ENCODE peak calls at places on chromosomes 1 and 21, in ten cellular contexts. One of them, this sample, is unnamed.

GRCh38 chr1:167412072-167412471 is 106.3 kb downstream of the CD247 start:
- DNase-seq in CD4-positive, alpha-beta T cell: no peak
- DNase-seq in DND-41: no peak
- DNase-seq in HFFc6: no peak
- DNase-seq in psoas muscle: no peak
- DNase-seq in MCF 10A: no peak
- DNase-seq in OCI-LY7: no peak
- DNase-seq in esophagus squamous epithelium: no peak
- DNase-seq in foreskin fibroblast: no peak
- DNase-seq in adrenal gland: no peak
- DNase-seq in this sample: no peak

GRCh38 chr1:178774263-178774662 is 49.2 kb downstream of the RALGPS2 start:
- DNase-seq in CD4-positive, alpha-beta T cell: no peak
- DNase-seq in DND-41: no peak
- DNase-seq in HFFc6: no peak
- DNase-seq in psoas muscle: no peak
- DNase-seq in MCF 10A: peak
- DNase-seq in OCI-LY7: peak
- DNase-seq in esophagus squamous epithelium: no peak
- DNase-seq in foreskin fibroblast: no peak
- DNase-seq in adrenal gland: no peak
- DNase-seq in this sample: no peak

GRCh38 chr1:23403355-23403734 is 21.2 kb downstream of the TCEA3 start:
- DNase-seq in CD4-positive, alpha-beta T cell: no peak
- DNase-seq in DND-41: no peak
- DNase-seq in HFFc6: no peak
- DNase-seq in psoas muscle: no peak
- DNase-seq in MCF 10A: no peak
- DNase-seq in OCI-LY7: no peak
- DNase-seq in esophagus squamous epithelium: no peak
- DNase-seq in foreskin fibroblast: no peak
- DNase-seq in adrenal gland: no peak
- DNase-seq in this sample: no peak

GRCh38 chr21:43308511-43309283 is 118.2 kb downstream of the SIK1 start:
- DNase-seq in CD4-positive, alpha-beta T cell: no peak
- DNase-seq in DND-41: no peak
- DNase-seq in HFFc6: no peak
- DNase-seq in psoas muscle: no peak
- DNase-seq in MCF 10A: no peak
- DNase-seq in OCI-LY7: no peak
- DNase-seq in esophagus squamous epithelium: no peak
- DNase-seq in foreskin fibroblast: no peak
- DNase-seq in adrenal gland: no peak
- DNase-seq in this sample: no peak

GRCh38 chr21:46079357-46080170 is 18.3 kb upstream of the COL6A2 start:
- DNase-seq in CD4-positive, alpha-beta T cell: no peak
- DNase-seq in DND-41: peak
- DNase-seq in HFFc6: peak
- DNase-seq in psoas muscle: peak
- DNase-seq in MCF 10A: no peak
- DNase-seq in OCI-LY7: no peak
- DNase-seq in esophagus squamous epithelium: no peak
- DNase-seq in foreskin fibroblast: peak
- DNase-seq in adrenal gland: no peak
- DNase-seq in this sample: peak

GRCh38 chr1:24505816-24506215 is 3.2 kb downstream of the RCAN3 start:
- DNase-seq in CD4-positive, alpha-beta T cell: no peak
- DNase-seq in DND-41: no peak
- DNase-seq in HFFc6: no peak
- DNase-seq in psoas muscle: no peak
- DNase-seq in MCF 10A: no peak
- DNase-seq in OCI-LY7: no peak
- DNase-seq in esophagus squamous epithelium: no peak
- DNase-seq in foreskin fibroblast: no peak
- DNase-seq in adrenal gland: no peak
- DNase-seq in this sample: no peak

GRCh38 chr1:18581420-18581880 is 49.2 kb upstream of the PAX7 start:
- DNase-seq in CD4-positive, alpha-beta T cell: peak
- DNase-seq in DND-41: peak
- DNase-seq in HFFc6: no peak
- DNase-seq in psoas muscle: peak
- DNase-seq in MCF 10A: peak
- DNase-seq in OCI-LY7: peak
- DNase-seq in esophagus squamous epithelium: no peak
- DNase-seq in foreskin fibroblast: no peak
- DNase-seq in adrenal gland: peak
- DNase-seq in this sample: no peak

GRCh38 chr21:31530918-31531705 is 128.4 kb upstream of the SOD1 start:
- DNase-seq in CD4-positive, alpha-beta T cell: no peak
- DNase-seq in DND-41: no peak
- DNase-seq in HFFc6: no peak
- DNase-seq in psoas muscle: no peak
- DNase-seq in MCF 10A: no peak
- DNase-seq in OCI-LY7: no peak
- DNase-seq in esophagus squamous epithelium: no peak
- DNase-seq in foreskin fibroblast: no peak
- DNase-seq in adrenal gland: no peak
- DNase-seq in this sample: no peak

DNA sequence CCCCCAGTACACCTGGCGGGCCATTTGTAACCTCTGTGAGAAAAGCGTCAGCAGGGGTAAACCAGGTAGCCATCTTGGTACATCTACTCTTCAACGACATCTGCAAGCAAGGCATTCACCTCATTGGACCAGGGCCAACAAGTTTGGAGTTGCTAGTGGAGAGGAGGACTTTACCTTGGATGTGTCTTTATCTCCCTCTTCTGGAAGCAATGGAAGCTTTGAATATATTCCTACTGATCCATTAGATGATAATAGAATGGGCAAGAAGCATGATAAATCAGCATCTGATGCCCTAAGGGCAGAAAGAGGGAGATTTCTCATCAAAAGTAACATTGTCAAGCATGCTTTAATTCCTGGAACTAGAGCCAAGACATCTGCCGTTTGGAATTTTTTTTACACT is 2.5 kb downstream of the ZBED6 start:
- DNase-seq in CD4-positive, alpha-beta T cell: no peak
- DNase-seq in DND-41: no peak
- DNase-seq in HFFc6: peak
- DNase-seq in psoas muscle: no peak
- DNase-seq in MCF 10A: peak
- DNase-seq in OCI-LY7: no peak
- DNase-seq in esophagus squamous epithelium: no peak
- DNase-seq in foreskin fibroblast: no peak
- DNase-seq in adrenal gland: no peak
- DNase-seq in this sample: no peak
- TF ChIP-seq CTCF in CD4-positive, alpha-beta T cell: no peak
- TF ChIP-seq CTCF in DND-41: no peak
- TF ChIP-seq CTCF in HFFc6: peak
- TF ChIP-seq CTCF in psoas muscle: peak
- TF ChIP-seq CTCF in MCF 10A: peak
- TF ChIP-seq CTCF in OCI-LY7: no peak
- TF ChIP-seq CTCF in esophagus squamous epithelium: no peak
- TF ChIP-seq CTCF in foreskin fibroblast: no peak
- TF ChIP-seq CTCF in adrenal gland: no peak
- TF ChIP-seq CTCF in this sample: peak

GRCh38 chr1:35931424-35932157 is 686 bp downstream of the AGO3 start:
- DNase-seq in CD4-positive, alpha-beta T cell: no peak
- DNase-seq in DND-41: no peak
- DNase-seq in HFFc6: no peak
- DNase-seq in psoas muscle: peak
- DNase-seq in MCF 10A: peak
- DNase-seq in OCI-LY7: no peak
- DNase-seq in esophagus squamous epithelium: no peak
- DNase-seq in foreskin fibroblast: no peak
- DNase-seq in adrenal gland: peak
- DNase-seq in this sample: no peak

GRCh38 chr1:35932158-35932636 is 1.3 kb downstream of the AGO3 start:
- DNase-seq in CD4-positive, alpha-beta T cell: no peak
- DNase-seq in DND-41: no peak
- DNase-seq in HFFc6: no peak
- DNase-seq in psoas muscle: no peak
- DNase-seq in MCF 10A: no peak
- DNase-seq in OCI-LY7: no peak
- DNase-seq in esophagus squamous epithelium: no peak
- DNase-seq in foreskin fibroblast: no peak
- DNase-seq in adrenal gland: no peak
- DNase-seq in this sample: no peak

GRCh38 chr1:35932941-35933340 is 2.0 kb downstream of the AGO3 start:
- DNase-seq in CD4-positive, alpha-beta T cell: no peak
- DNase-seq in DND-41: no peak
- DNase-seq in HFFc6: no peak
- DNase-seq in psoas muscle: no peak
- DNase-seq in MCF 10A: no peak
- DNase-seq in OCI-LY7: no peak
- DNase-seq in esophagus squamous epithelium: no peak
- DNase-seq in foreskin fibroblast: no peak
- DNase-seq in adrenal gland: no peak
- DNase-seq in this sample: no peak

GRCh38 chr1:35929730-35930592 is 944 bp upstream of the AGO3 start:
- DNase-seq in CD4-positive, alpha-beta T cell: peak
- DNase-seq in DND-41: peak
- DNase-seq in HFFc6: peak
- DNase-seq in psoas muscle: peak
- DNase-seq in MCF 10A: peak
- DNase-seq in OCI-LY7: peak
- DNase-seq in esophagus squamous epithelium: peak
- DNase-seq in foreskin fibroblast: peak
- DNase-seq in adrenal gland: peak
- DNase-seq in this sample: no peak

DNA sequence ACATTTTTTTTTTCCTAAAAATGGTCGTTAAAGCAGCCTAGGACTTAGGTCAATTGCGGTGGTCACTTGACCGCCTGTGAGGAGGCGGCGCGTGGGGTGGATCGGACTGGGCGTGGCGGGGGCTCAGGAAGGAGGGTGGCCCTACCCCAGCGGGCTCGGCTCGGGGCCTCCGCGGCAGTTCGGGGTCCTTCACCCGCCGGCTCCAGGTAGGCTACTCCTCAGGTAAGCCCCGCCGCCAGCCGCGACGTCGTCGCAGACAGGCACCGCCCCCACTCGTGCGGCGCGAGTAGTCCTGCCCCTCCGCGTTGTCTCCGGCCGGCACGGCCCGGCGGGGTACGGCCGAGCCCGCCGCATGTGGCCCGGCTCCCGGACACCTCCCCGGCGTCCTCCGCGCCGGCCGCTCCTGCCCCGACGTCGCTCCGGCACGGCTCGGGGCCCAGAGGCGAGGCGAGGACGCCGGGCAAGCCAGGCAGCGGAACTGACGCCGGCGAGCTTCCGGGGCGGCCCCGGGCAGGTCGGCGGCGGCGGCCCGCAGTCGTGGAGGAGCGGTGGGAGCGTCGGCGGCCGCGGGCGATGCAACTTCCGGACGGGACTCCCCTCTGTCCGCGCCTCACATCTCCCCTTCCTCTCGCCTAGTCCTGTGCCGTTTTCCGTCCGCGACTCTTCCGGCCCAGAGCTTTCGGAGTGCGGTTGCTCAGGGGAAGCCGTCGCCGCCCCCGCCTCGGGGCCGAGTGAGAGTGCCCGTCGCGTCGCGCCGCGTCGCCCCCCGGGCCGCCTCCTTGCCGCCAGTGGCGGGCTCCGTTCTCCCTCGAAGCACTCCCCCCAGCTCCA is at the start of gene AGO3:
- DNase-seq in CD4-positive, alpha-beta T cell: peak
- DNase-seq in DND-41: peak
- DNase-seq in HFFc6: peak
- DNase-seq in psoas muscle: peak
- DNase-seq in MCF 10A: peak
- DNase-seq in OCI-LY7: peak
- DNase-seq in esophagus squamous epithelium: peak
- DNase-seq in foreskin fibroblast: peak
- DNase-seq in adrenal gland: peak
- DNase-seq in this sample: peak
- TF ChIP-seq CTCF in CD4-positive, alpha-beta T cell: no peak
- TF ChIP-seq CTCF in DND-41: no peak
- TF ChIP-seq CTCF in HFFc6: no peak
- TF ChIP-seq CTCF in psoas muscle: no peak
- TF ChIP-seq CTCF in MCF 10A: no peak
- TF ChIP-seq CTCF in OCI-LY7: no peak
- TF ChIP-seq CTCF in esophagus squamous epithelium: no peak
- TF ChIP-seq CTCF in foreskin fibroblast: no peak
- TF ChIP-seq CTCF in adrenal gland: no peak
- TF ChIP-seq CTCF in this sample: no peak

GRCh38 chr1:43552813-43553212 is 22.1 kb downstream of the PTPRF start:
- DNase-seq in CD4-positive, alpha-beta T cell: no peak
- DNase-seq in DND-41: no peak
- DNase-seq in HFFc6: peak
- DNase-seq in psoas muscle: no peak
- DNase-seq in MCF 10A: peak
- DNase-seq in OCI-LY7: no peak
- DNase-seq in esophagus squamous epithelium: no peak
- DNase-seq in foreskin fibroblast: no peak
- DNase-seq in adrenal gland: peak
- DNase-seq in this sample: no peak

GRCh38 chr1:43551396-43551888 is 20.8 kb downstream of the PTPRF start:
- DNase-seq in CD4-positive, alpha-beta T cell: no peak
- DNase-seq in DND-41: no peak
- DNase-seq in HFFc6: no peak
- DNase-seq in psoas muscle: no peak
- DNase-seq in MCF 10A: no peak
- DNase-seq in OCI-LY7: no peak
- DNase-seq in esophagus squamous epithelium: no peak
- DNase-seq in foreskin fibroblast: no peak
- DNase-seq in adrenal gland: no peak
- DNase-seq in this sample: no peak

GRCh38 chr1:43556772-43557171 is 26.1 kb downstream of the PTPRF start:
- DNase-seq in CD4-positive, alpha-beta T cell: no peak
- DNase-seq in DND-41: no peak
- DNase-seq in HFFc6: no peak
- DNase-seq in psoas muscle: no peak
- DNase-seq in MCF 10A: no peak
- DNase-seq in OCI-LY7: no peak
- DNase-seq in esophagus squamous epithelium: no peak
- DNase-seq in foreskin fibroblast: no peak
- DNase-seq in adrenal gland: no peak
- DNase-seq in this sample: no peak

GRCh38 chr1:43552059-43552742 is 21.5 kb downstream of the PTPRF start:
- DNase-seq in CD4-positive, alpha-beta T cell: no peak
- DNase-seq in DND-41: no peak
- DNase-seq in HFFc6: no peak
- DNase-seq in psoas muscle: no peak
- DNase-seq in MCF 10A: no peak
- DNase-seq in OCI-LY7: no peak
- DNase-seq in esophagus squamous epithelium: no peak
- DNase-seq in foreskin fibroblast: no peak
- DNase-seq in adrenal gland: no peak
- DNase-seq in this sample: no peak

GRCh38 chr1:43554444-43554992 is 23.8 kb downstream of the PTPRF start:
- DNase-seq in CD4-positive, alpha-beta T cell: no peak
- DNase-seq in DND-41: peak
- DNase-seq in HFFc6: peak
- DNase-seq in psoas muscle: no peak
- DNase-seq in MCF 10A: peak
- DNase-seq in OCI-LY7: peak
- DNase-seq in esophagus squamous epithelium: no peak
- DNase-seq in foreskin fibroblast: no peak
- DNase-seq in adrenal gland: peak
- DNase-seq in this sample: no peak
- TF ChIP-seq CTCF in CD4-positive, alpha-beta T cell: peak
- TF ChIP-seq CTCF in DND-41: peak
- TF ChIP-seq CTCF in HFFc6: peak
- TF ChIP-seq CTCF in psoas muscle: no peak
- TF ChIP-seq CTCF in MCF 10A: peak
- TF ChIP-seq CTCF in OCI-LY7: peak
- TF ChIP-seq CTCF in esophagus squamous epithelium: peak
- TF ChIP-seq CTCF in foreskin fibroblast: peak
- TF ChIP-seq CTCF in adrenal gland: peak
- TF ChIP-seq CTCF in this sample: peak

GRCh38 chr1:27001570-27002360 is 8.3 kb downstream of the TRNP1 start:
- DNase-seq in CD4-positive, alpha-beta T cell: no peak
- DNase-seq in DND-41: no peak
- DNase-seq in HFFc6: peak
- DNase-seq in psoas muscle: peak
- DNase-seq in MCF 10A: no peak
- DNase-seq in OCI-LY7: peak
- DNase-seq in esophagus squamous epithelium: peak
- DNase-seq in foreskin fibroblast: peak
- DNase-seq in adrenal gland: peak
- DNase-seq in this sample: no peak
- TF ChIP-seq CTCF in CD4-positive, alpha-beta T cell: no peak
- TF ChIP-seq CTCF in DND-41: no peak
- TF ChIP-seq CTCF in HFFc6: no peak
- TF ChIP-seq CTCF in psoas muscle: no peak
- TF ChIP-seq CTCF in MCF 10A: no peak
- TF ChIP-seq CTCF in OCI-LY7: no peak
- TF ChIP-seq CTCF in esophagus squamous epithelium: no peak
- TF ChIP-seq CTCF in foreskin fibroblast: no peak
- TF ChIP-seq CTCF in adrenal gland: no peak
- TF ChIP-seq CTCF in this sample: peak

This sample was measured in chondrocyte.